ENCODE peak calls at places on chromosome 14, in four cellular contexts. B is right cardiac atrium, L is GM23248, U is astrocyte. O is an unnamed sample.

GRCh38 chr14:71932229-71932951 is at the start of gene RGS6:
- DNase-seq in B (peak; percentile 68), U (peak; percentile 4), L (peak; percentile 44), O (no peak)

GRCh38 chr14:99747582-99748330 is 45.5 kb upstream of the EML1 start:
- DNase-seq in U (no peak), L (no peak), B (peak; percentile 60), O (no peak)

GRCh38 chr14:77409131-77409533 is 14.2 kb downstream of the NOXRED1 start:
- DNase-seq in B (no peak), U (no peak), L (peak; percentile 3), O (no peak)

GRCh38 chr14:33273978-33274377 is 335.3 kb downstream of the NPAS3 start:
- DNase-seq in U (no peak), B (no peak), L (no peak), O (no peak)

GRCh38 chr14:95564060-95564459 is 29.2 kb downstream of the GLRX5 start:
- DNase-seq in B (peak; percentile 79), U (peak; percentile 46), L (peak; percentile 58), O (no peak)

GRCh38 chr14:68794856-68795601 is 2.2 kb upstream of the ZFP36L1 start:
- DNase-seq in L (peak; percentile 93), B (peak; percentile 63), U (peak; percentile 94), O (peak; percentile 87)

GRCh38 chr14:86055512-86055911 is 525.6 kb downstream of the FLRT2 start:
- DNase-seq in B (no peak), U (no peak), L (no peak), O (no peak)

GRCh38 chr14:61346793-61347192 is 25.4 kb downstream of the PRKCH start:
- DNase-seq in L (no peak), B (no peak), U (no peak), O (no peak)

GRCh38 chr14:68508581-68508980 is 284.3 kb downstream of the ZFP36L1 start:
- DNase-seq in L (no peak), B (no peak), U (no peak), O (no peak)

GRCh38 chr14:56534656-56535055 is 44.9 kb upstream of the TMEM260 start:
- DNase-seq in U (no peak), L (no peak), B (no peak), O (no peak)

GRCh38 chr14:51546099-51546498 is 105.6 kb upstream of the FRMD6 start:
- DNase-seq in U (no peak), L (no peak), B (no peak), O (no peak)

GRCh38 chr14:95547272-95547625 is 12.4 kb downstream of the GLRX5 start:
- DNase-seq in U (no peak), L (no peak), B (no peak), O (no peak)

GRCh38 chr14:72023128-72024042 is 91.2 kb downstream of the RGS6 start:
- DNase-seq in U (no peak), L (peak; percentile 15), B (no peak), O (no peak)

GRCh38 chr14:54857830-54858269 is 44.8 kb downstream of the GCH1 start:
- DNase-seq in L (no peak), B (no peak), U (no peak), O (no peak)

GRCh38 chr14:32635103-32635719 is 303.5 kb upstream of the NPAS3 start:
- DNase-seq in L (peak; percentile 76), U (peak; percentile 73), B (no peak), O (no peak)

GRCh38 chr14:39175445-39176262 is 600 bp downstream of the PNN start:
- DNase-seq in U (peak; percentile 23), L (peak; percentile 59), B (no peak), O (no peak)

GRCh38 chr14:68977137-68977740 is 1.9 kb downstream of the ACTN1 start:
- DNase-seq in B (no peak), L (no peak), U (no peak), O (no peak)

GRCh38 chr14:52090936-52091335 is 22.1 kb upstream of the NID2 start:
- DNase-seq in U (no peak), B (no peak), L (no peak), O (no peak)

GRCh38 chr14:52835122-52835903 is 43.9 kb upstream of the GNPNAT1 start:
- DNase-seq in U (peak; percentile 79), L (peak; percentile 93), B (no peak), O (no peak)

GRCh38 chr14:50342211-50343080 is 30.3 kb downstream of the DMAC2L start:
- DNase-seq in U (peak; percentile 74), B (peak; percentile 74), L (peak; percentile 76), O (no peak)

GRCh38 chr14:58749066-58749669 is 111.4 kb downstream of the DACT1 start:
- DNase-seq in B (peak; percentile 46), L (peak; percentile 91), U (peak; percentile 99), O (peak; percentile 93)

GRCh38 chr14:58740584-58740983 is 102.8 kb downstream of the DACT1 start:
- DNase-seq in B (peak; percentile 58), U (no peak), L (no peak), O (no peak)

GRCh38 chr14:100297320-100298300 is 8.6 kb downstream of the SLC25A29 start:
- DNase-seq in B (peak; percentile 94), U (peak; percentile 77), L (peak; percentile 87), O (peak; percentile 67)

GRCh38 chr14:99602054-99602787 is 1.8 kb downstream of the CCDC85C start:
- DNase-seq in U (peak; percentile 25), B (no peak), L (peak; percentile 45), O (no peak)

GRCh38 chr14:81940636-81941035 is 407.0 kb upstream of the SEL1L start:
- DNase-seq in L (no peak), B (no peak), U (no peak), O (no peak)

GRCh38 chr14:71885301-71885700 is 46.9 kb upstream of the RGS6 start:
- DNase-seq in U (no peak), L (no peak), B (no peak), O (no peak)

GRCh38 chr14:59271734-59272133 is 83.3 kb downstream of the DAAM1 start:
- DNase-seq in U (peak; percentile 53), B (no peak), L (peak; percentile 41), O (no peak)

GRCh38 chr14:62329427-62329826 is 567.2 kb downstream of the SNAPC1 start:
- DNase-seq in B (no peak), L (no peak), U (peak; percentile 90), O (peak; percentile 76)

GRCh38 chr14:77120771-77121743 is 20.5 kb downstream of the ZDHHC22 start:
- DNase-seq in L (no peak), B (peak; percentile 47), U (no peak), O (no peak)

GRCh38 chr14:80996049-80996901 is 40.9 kb downstream of the TSHR start:
- DNase-seq in B (no peak), L (peak; percentile 93), U (peak; percentile 65), O (peak; percentile 64)

GRCh38 chr14:90060312-90060964 is 1.4 kb upstream of the KCNK13 start:
- DNase-seq in B (peak; percentile 83), U (peak; percentile 40), L (peak; percentile 68), O (no peak)

GRCh38 chr14:75849496-75849895 is 132.3 kb downstream of the TGFB3 start:
- DNase-seq in L (no peak), U (peak; percentile 48), B (no peak), O (no peak)

GRCh38 chr14:54784060-54784459 is 118.6 kb downstream of the GCH1 start:
- DNase-seq in L (no peak), B (peak; percentile 79), U (no peak), O (no peak)

GRCh38 chr14:69580009-69580577 is 5.4 kb upstream of the CCDC177 start:
- DNase-seq in B (peak; percentile 56), L (peak; percentile 96), U (peak; percentile 91), O (peak; percentile 91)

GRCh38 chr14:105249175-105250007 is 1.1 kb downstream of the BTBD6 start:
- DNase-seq in L (peak; percentile 67), U (peak; percentile 31), B (peak; percentile 73), O (no peak)

GRCh38 chr14:33799705-33800269 is 151.1 kb downstream of the EGLN3 start:
- DNase-seq in L (peak; percentile 55), B (peak; percentile 69), U (no peak), O (no peak)

GRCh38 chr14:88618476-88618875 is 55.6 kb downstream of the ZC3H14 start:
- DNase-seq in B (no peak), L (no peak), U (no peak), O (no peak)

DNA sequence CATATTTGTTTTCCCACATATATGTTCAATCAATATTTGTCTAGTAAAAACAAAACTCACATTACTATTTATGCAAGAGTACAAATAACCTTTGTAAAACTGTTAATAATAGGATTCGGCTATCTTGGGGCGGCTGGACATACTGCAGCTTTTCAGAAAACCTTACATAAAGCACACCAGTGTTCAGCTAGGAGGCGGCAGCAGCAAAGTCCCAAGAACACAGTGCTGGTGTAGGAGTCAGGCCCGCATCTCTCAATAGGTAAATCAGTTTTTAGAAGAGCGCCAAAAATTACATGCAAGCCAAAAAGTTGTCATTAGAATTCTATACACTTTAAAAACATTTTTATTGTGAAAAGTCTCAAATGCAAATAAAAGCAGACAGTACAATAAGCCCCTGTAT is 37.5 kb downstream of the CCDC88C start:
- DNase-seq in B (no peak), L (no peak), U (no peak), O (no peak)
- H3K4me3 ChIP-seq in B (no peak overlapping the region), L (no peak overlapping the region), U (no peak overlapping the region), O (no peak overlapping the region)

GRCh38 chr14:79871164-79871563 is 340.1 kb downstream of the DIO2 start:
- DNase-seq in U (no peak), L (no peak), B (no peak), O (no peak)
- H3K27ac ChIP-seq in U (no peak overlapping the region), L (no peak overlapping the region), B (no peak overlapping the region), O (no peak overlapping the region)

GRCh38 chr14:97459180-97459579 is 662.0 kb downstream of the VRK1 start:
- DNase-seq in B (no peak), U (no peak), L (no peak), O (no peak)
- H3K4me3 ChIP-seq in B (no peak overlapping the region), U (no peak overlapping the region), L (no peak overlapping the region), O (no peak overlapping the region)

DNA sequence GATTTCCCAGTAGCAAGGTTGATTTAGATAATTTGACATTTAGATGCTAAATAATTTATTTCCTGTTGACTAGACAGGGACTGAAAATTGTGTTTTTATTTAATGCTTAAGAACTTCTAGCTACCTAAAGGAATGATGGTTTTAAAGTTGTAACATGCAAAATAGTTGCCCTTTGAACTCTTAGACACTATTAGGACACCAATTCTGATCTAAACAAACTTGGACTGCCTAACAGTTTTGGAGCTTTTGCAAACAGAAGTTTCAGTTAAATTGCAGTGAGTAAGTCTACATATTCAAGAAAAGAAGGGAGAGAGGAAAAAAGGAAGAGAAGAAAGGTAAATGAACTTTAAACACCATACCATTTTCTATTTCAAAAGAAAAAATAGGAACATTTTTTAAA is 189.3 kb upstream of the GARIN2 start:
- DNase-seq in L (no peak), B (no peak), U (no peak), O (no peak)
- H3K27ac ChIP-seq in L (no peak overlapping the region), B (no peak overlapping the region), U (no peak overlapping the region), O (no peak overlapping the region)

GRCh38 chr14:79670811-79671210 is 540.5 kb downstream of the DIO2 start:
- DNase-seq in U (no peak), B (no peak), L (no peak), O (no peak)
- H3K4me3 ChIP-seq in U (no peak overlapping the region), B (no peak overlapping the region), L (no peak overlapping the region), O (no peak overlapping the region)

GRCh38 chr14:22852599-22852939 is 16.2 kb downstream of the MMP14 start:
- DNase-seq in L (no peak), B (no peak), U (no peak), O (no peak)

GRCh38 chr14:22856428-22856827 is 15.1 kb upstream of the LRP10 start:
- DNase-seq in U (no peak), L (no peak), B (no peak), O (no peak)

GRCh38 chr14:22850944-22851790 is 14.8 kb downstream of the MMP14 start:
- DNase-seq in U (peak; percentile 98), B (peak; percentile 98), L (peak; percentile 98), O (peak; percentile 82)

GRCh38 chr14:22854963-22855724 is 16.4 kb upstream of the LRP10 start:
- DNase-seq in U (no peak), L (no peak), B (no peak), O (no peak)

GRCh38 chr14:22852940-22853767 is 16.8 kb downstream of the MMP14 start:
- DNase-seq in L (peak; percentile 86), U (peak; percentile 63), B (peak; percentile 96), O (no peak)
- H3K27ac ChIP-seq in L (peak overlapping the region; percentile 100), U (peak overlapping the region; percentile 99), B (no peak overlapping the region), O (peak overlapping the region; percentile 52)

O was measured in AG04450.